ENCODE peak calls at places on chromosomes 7 and 10, in ten cellular contexts. T, O, X, R, U, V, F, L, A and Q are unnamed samples.

GRCh38 chr7:46603780-46604725 is 683.0 kb upstream of the IGFBP3 start:
- DNase-seq in T (no peak), O (peak), X (no peak), R (peak), U (no peak), V (peak), F (peak), L (peak), A (peak), Q (peak)

GRCh38 chr7:108136191-108136581 is 6.0 kb upstream of the LAMB4 start:
- DNase-seq in T (no peak), O (peak), X (no peak), R (no peak), U (no peak), V (no peak), F (no peak), L (no peak), A (no peak), Q (no peak)

GRCh38 chr7:104552102-104552501 is 223.7 kb downstream of the LHFPL3 start:
- DNase-seq in T (peak), O (peak), X (no peak), R (peak), U (no peak), V (peak), F (peak), L (peak), A (peak), Q (peak)

GRCh38 chr7:23383225-23383624 is 84.1 kb downstream of the MALSU1 start:
- DNase-seq in T (no peak), O (peak), X (no peak), R (no peak), U (no peak), V (no peak), F (no peak), L (no peak), A (no peak), Q (no peak)

GRCh38 chr7:13911920-13912319 is 77.5 kb downstream of the ETV1 start:
- DNase-seq in T (no peak), O (no peak), X (no peak), R (peak), U (no peak), V (no peak), F (no peak), L (peak), A (no peak), Q (no peak)

GRCh38 chr7:139777304-139777890 is 401 bp downstream of the HIPK2 start:
- DNase-seq in T (peak), O (no peak), X (no peak), R (peak), U (no peak), V (no peak), F (peak), L (peak), A (peak), Q (no peak)

GRCh38 chr7:140161047-140161446 is 15.7 kb downstream of the KDM7A start:
- DNase-seq in T (no peak), O (no peak), X (no peak), R (no peak), U (no peak), V (no peak), F (no peak), L (no peak), A (no peak), Q (no peak)

GRCh38 chr7:35725280-35725680 is 30.3 kb upstream of the HERPUD2 start:
- DNase-seq in T (no peak), O (no peak), X (no peak), R (no peak), U (peak), V (no peak), F (no peak), L (peak), A (no peak), Q (no peak)

GRCh38 chr7:92790987-92791386 is 45.4 kb downstream of the CDK6 start:
- DNase-seq in T (no peak), O (peak), X (no peak), R (no peak), U (no peak), V (no peak), F (peak), L (no peak), A (no peak), Q (no peak)

GRCh38 chr10:42926831-42927230 is 144.2 kb downstream of the BMS1 start:
- DNase-seq in T (no peak), O (peak), X (no peak), R (no peak), U (no peak), V (no peak), F (peak), L (no peak), A (no peak), Q (no peak)

GRCh38 chr7:155009570-155010157 is 6.7 kb upstream of the PAXIP1 start:
- DNase-seq in T (no peak), O (peak), X (no peak), R (no peak), U (no peak), V (no peak), F (peak), L (no peak), A (no peak), Q (no peak)